ENCODE peak calls at places on chromosomes 7 and 10, in six cellular contexts. One of them, this sample, is unnamed.

GRCh38 chr7:70156052-70156451 is 557.8 kb downstream of the AUTS2 start:
- DNase-seq in uterus: no peak
- DNase-seq in HCT116: no peak
- DNase-seq in IMR-90: no peak
- DNase-seq in aorta: no peak
- DNase-seq in heart right ventricle: no peak
- DNase-seq in this sample: no peak

GRCh38 chr7:124255041-124255667 is 222.3 kb upstream of the TMEM229A start:
- DNase-seq in uterus: no peak
- DNase-seq in HCT116: no peak
- DNase-seq in IMR-90: no peak
- DNase-seq in aorta: no peak
- DNase-seq in heart right ventricle: peak; percentile 5
- DNase-seq in this sample: no peak

GRCh38 chr7:45064047-45064725 is 24.6 kb downstream of the NACAD start:
- DNase-seq in uterus: no peak
- DNase-seq in HCT116: no peak
- DNase-seq in IMR-90: no peak
- DNase-seq in aorta: no peak
- DNase-seq in heart right ventricle: no peak
- DNase-seq in this sample: no peak

GRCh38 chr7:39321245-39321644 is 245.0 kb upstream of the YAE1 start:
- DNase-seq in uterus: no peak
- DNase-seq in HCT116: no peak
- DNase-seq in IMR-90: no peak
- DNase-seq in aorta: no peak
- DNase-seq in heart right ventricle: no peak
- DNase-seq in this sample: no peak

GRCh38 chr7:155543011-155543881 is 3.1 kb downstream of the CNPY1 start:
- DNase-seq in uterus: no peak
- DNase-seq in HCT116: no peak
- DNase-seq in IMR-90: peak; percentile 5
- DNase-seq in aorta: no peak
- DNase-seq in heart right ventricle: no peak
- DNase-seq in this sample: no peak

GRCh38 chr10:70822421-70822820 is 6.7 kb downstream of the SGPL1 start:
- DNase-seq in uterus: no peak
- DNase-seq in HCT116: no peak
- DNase-seq in IMR-90: no peak
- DNase-seq in aorta: no peak
- DNase-seq in heart right ventricle: no peak
- DNase-seq in this sample: no peak

GRCh38 chr10:97543025-97543546 is 29.5 kb upstream of the ANKRD2 start:
- DNase-seq in uterus: peak; percentile 94
- DNase-seq in HCT116: peak; percentile 85
- DNase-seq in IMR-90: peak; percentile 98
- DNase-seq in aorta: peak; percentile 93
- DNase-seq in heart right ventricle: peak; percentile 87
- DNase-seq in this sample: peak; percentile 92

GRCh38 chr10:95457319-95457886 is 103.8 kb downstream of the SORBS1 start:
- DNase-seq in uterus: no peak
- DNase-seq in HCT116: no peak
- DNase-seq in IMR-90: no peak
- DNase-seq in aorta: no peak
- DNase-seq in heart right ventricle: no peak
- DNase-seq in this sample: no peak

GRCh38 chr7:156196649-156197048 is 384.4 kb upstream of the SHH start:
- DNase-seq in uterus: no peak
- DNase-seq in HCT116: no peak
- DNase-seq in IMR-90: no peak
- DNase-seq in aorta: no peak
- DNase-seq in heart right ventricle: no peak
- DNase-seq in this sample: peak; percentile 25

GRCh38 chr10:71075066-71075758 is 137.2 kb upstream of the UNC5B start:
- DNase-seq in uterus: peak; percentile 11
- DNase-seq in HCT116: no peak
- DNase-seq in IMR-90: no peak
- DNase-seq in aorta: peak; percentile 35
- DNase-seq in heart right ventricle: no peak
- DNase-seq in this sample: peak; percentile 17

GRCh38 chr7:32318300-32319018 is 171.7 kb downstream of the LSM5 start:
- DNase-seq in uterus: no peak
- DNase-seq in HCT116: no peak
- DNase-seq in IMR-90: no peak
- DNase-seq in aorta: no peak
- DNase-seq in heart right ventricle: peak; percentile 16
- DNase-seq in this sample: no peak

GRCh38 chr7:103824251-103824650 is 165.2 kb downstream of the RELN start:
- DNase-seq in uterus: no peak
- DNase-seq in HCT116: no peak
- DNase-seq in IMR-90: no peak
- DNase-seq in aorta: no peak
- DNase-seq in heart right ventricle: no peak
- DNase-seq in this sample: no peak

GRCh38 chr10:100684688-100685235 is 60.6 kb upstream of the PAX2 start:
- DNase-seq in uterus: no peak
- DNase-seq in HCT116: no peak
- DNase-seq in IMR-90: no peak
- DNase-seq in aorta: no peak
- DNase-seq in heart right ventricle: no peak
- DNase-seq in this sample: no peak

GRCh38 chr7:27025270-27025669 is 70.5 kb downstream of the HOXA1 start:
- DNase-seq in uterus: no peak
- DNase-seq in HCT116: no peak
- DNase-seq in IMR-90: no peak
- DNase-seq in aorta: no peak
- DNase-seq in heart right ventricle: no peak
- DNase-seq in this sample: no peak

GRCh38 chr10:132360766-132361447 is 28.9 kb downstream of the LRRC27 start:
- DNase-seq in uterus: no peak
- DNase-seq in HCT116: no peak
- DNase-seq in IMR-90: no peak
- DNase-seq in aorta: peak; percentile 56
- DNase-seq in heart right ventricle: no peak
- DNase-seq in this sample: no peak

GRCh38 chr7:90209776-90210175 is 1.8 kb upstream of the STEAP2 start:
- DNase-seq in uterus: no peak
- DNase-seq in HCT116: no peak
- DNase-seq in IMR-90: peak; percentile 11
- DNase-seq in aorta: no peak
- DNase-seq in heart right ventricle: no peak
- DNase-seq in this sample: no peak

GRCh38 chr7:90210475-90210874 is 1.1 kb upstream of the STEAP2 start:
- DNase-seq in uterus: no peak
- DNase-seq in HCT116: no peak
- DNase-seq in IMR-90: no peak
- DNase-seq in aorta: no peak
- DNase-seq in heart right ventricle: no peak
- DNase-seq in this sample: no peak

GRCh38 chr7:90211391-90212148 is at the start of gene STEAP2:
- DNase-seq in uterus: peak; percentile 94
- DNase-seq in HCT116: peak; percentile 82
- DNase-seq in IMR-90: peak; percentile 85
- DNase-seq in aorta: peak; percentile 94
- DNase-seq in heart right ventricle: peak; percentile 84
- DNase-seq in this sample: peak; percentile 89

GRCh38 chr7:90212149-90212495 is 582 bp downstream of the STEAP2 start:
- DNase-seq in uterus: no peak
- DNase-seq in HCT116: no peak
- DNase-seq in IMR-90: no peak
- DNase-seq in aorta: no peak
- DNase-seq in heart right ventricle: no peak
- DNase-seq in this sample: no peak

GRCh38 chr7:90210925-90211324 is 615 bp upstream of the STEAP2 start:
- DNase-seq in uterus: peak; percentile 20
- DNase-seq in HCT116: no peak
- DNase-seq in IMR-90: no peak
- DNase-seq in aorta: no peak
- DNase-seq in heart right ventricle: no peak
- DNase-seq in this sample: no peak
- H3K4me3 ChIP-seq in uterus: peak overlapping the region; percentile 36
- H3K4me3 ChIP-seq in HCT116: peak overlapping the region; percentile 85
- H3K4me3 ChIP-seq in IMR-90: peak overlapping the region; percentile 56
- H3K4me3 ChIP-seq in aorta: peak overlapping the region; percentile 55
- H3K4me3 ChIP-seq in heart right ventricle: peak overlapping the region; percentile 73
- H3K4me3 ChIP-seq in this sample: peak overlapping the region; percentile 76

DNA sequence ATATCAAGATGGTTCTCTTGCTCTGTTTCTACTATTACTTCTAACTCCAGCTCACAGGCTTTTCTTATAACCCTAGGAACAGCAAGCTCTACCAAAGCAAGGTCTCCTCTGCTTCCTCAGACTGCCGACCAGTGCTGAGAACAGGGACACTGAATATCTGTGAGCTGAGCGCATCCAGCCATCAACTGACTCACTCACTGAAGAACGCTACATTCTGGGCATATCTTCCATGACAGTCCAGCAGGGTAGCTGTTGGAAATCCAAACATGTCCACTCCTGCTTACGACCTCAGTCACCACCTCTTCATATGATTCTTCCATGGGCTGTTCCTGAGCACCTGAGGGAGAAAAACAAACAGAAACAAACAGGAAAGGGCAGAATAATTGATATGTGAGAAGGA is 2.8 kb downstream of the ZNF32 start:
- DNase-seq in uterus: no peak
- DNase-seq in HCT116: no peak
- DNase-seq in IMR-90: no peak
- DNase-seq in aorta: no peak
- DNase-seq in heart right ventricle: no peak
- DNase-seq in this sample: no peak
- H3K9me3 ChIP-seq in uterus: peaks cover 54% of the 10 kb centered on the region
- H3K9me3 ChIP-seq in HCT116: peaks cover 25% of the 10 kb centered on the region
- H3K9me3 ChIP-seq in IMR-90: peaks cover 44% of the 10 kb centered on the region
- H3K9me3 ChIP-seq in aorta: peaks cover 18% of the 10 kb centered on the region
- H3K9me3 ChIP-seq in heart right ventricle: peaks cover 59% of the 10 kb centered on the region
- H3K9me3 ChIP-seq in this sample: peaks cover 55% of the 10 kb centered on the region

GRCh38 chr10:45418859-45419672 is 45.0 kb downstream of the ALOX5 start:
- DNase-seq in uterus: peak; percentile 66
- DNase-seq in HCT116: no peak
- DNase-seq in IMR-90: peak; percentile 10
- DNase-seq in aorta: peak; percentile 85
- DNase-seq in heart right ventricle: peak; percentile 80
- DNase-seq in this sample: peak; percentile 78

GRCh38 chr10:45416603-45417002 is 42.6 kb downstream of the ALOX5 start:
- DNase-seq in uterus: no peak
- DNase-seq in HCT116: no peak
- DNase-seq in IMR-90: no peak
- DNase-seq in aorta: no peak
- DNase-seq in heart right ventricle: no peak
- DNase-seq in this sample: no peak

GRCh38 chr10:45417746-45418145 is 43.7 kb downstream of the ALOX5 start:
- DNase-seq in uterus: no peak
- DNase-seq in HCT116: no peak
- DNase-seq in IMR-90: no peak
- DNase-seq in aorta: no peak
- DNase-seq in heart right ventricle: no peak
- DNase-seq in this sample: no peak

GRCh38 chr10:45419673-45420020 is 45.6 kb downstream of the ALOX5 start:
- DNase-seq in uterus: no peak
- DNase-seq in HCT116: no peak
- DNase-seq in IMR-90: no peak
- DNase-seq in aorta: no peak
- DNase-seq in heart right ventricle: peak; percentile 45
- DNase-seq in this sample: no peak

DNA sequence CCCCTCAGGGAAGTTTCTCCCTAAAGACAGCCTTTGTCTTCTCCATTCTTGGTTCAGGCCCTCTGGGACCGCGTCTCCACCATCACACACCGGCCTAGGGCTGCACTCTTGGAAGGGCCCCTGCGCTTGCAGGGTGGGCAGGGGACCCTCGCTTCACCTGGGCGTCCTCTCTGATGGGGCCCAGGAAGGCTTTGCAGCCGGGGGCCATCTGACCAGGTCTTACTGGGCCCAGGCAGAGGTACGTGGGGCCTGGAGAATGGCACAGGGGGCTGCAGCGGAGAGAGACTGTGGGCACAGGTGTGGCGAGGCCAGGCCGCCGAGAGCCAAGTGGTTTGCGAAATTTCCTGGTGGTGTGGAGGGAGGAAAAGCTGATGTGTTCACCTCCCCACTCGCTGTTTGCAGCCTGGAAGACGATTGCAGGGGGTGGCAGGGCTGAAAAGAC is 44.4 kb downstream of the ALOX5 start:
- DNase-seq in uterus: no peak
- DNase-seq in HCT116: no peak
- DNase-seq in IMR-90: no peak
- DNase-seq in aorta: no peak
- DNase-seq in heart right ventricle: no peak
- DNase-seq in this sample: no peak
- H3K27ac ChIP-seq in uterus: peak overlapping the region; percentile 83
- H3K27ac ChIP-seq in HCT116: no peak overlapping the region
- H3K27ac ChIP-seq in IMR-90: no peak overlapping the region
- H3K27ac ChIP-seq in aorta: no peak overlapping the region
- H3K27ac ChIP-seq in heart right ventricle: peak overlapping the region; percentile 91
- H3K27ac ChIP-seq in this sample: peak overlapping the region; percentile 71

GRCh38 chr10:89888647-89889046 is 187.3 kb downstream of the KIF20B start:
- DNase-seq in uterus: no peak
- DNase-seq in HCT116: no peak
- DNase-seq in IMR-90: no peak
- DNase-seq in aorta: no peak
- DNase-seq in heart right ventricle: no peak
- DNase-seq in this sample: no peak

GRCh38 chr10:89889610-89890009 is 188.2 kb downstream of the KIF20B start:
- DNase-seq in uterus: no peak
- DNase-seq in HCT116: no peak
- DNase-seq in IMR-90: no peak
- DNase-seq in aorta: no peak
- DNase-seq in heart right ventricle: no peak
- DNase-seq in this sample: no peak

GRCh38 chr10:89891006-89891405 is 189.6 kb downstream of the KIF20B start:
- DNase-seq in uterus: no peak
- DNase-seq in HCT116: no peak
- DNase-seq in IMR-90: no peak
- DNase-seq in aorta: no peak
- DNase-seq in heart right ventricle: no peak
- DNase-seq in this sample: no peak

GRCh38 chr10:89887830-89888229 is 186.4 kb downstream of the KIF20B start:
- DNase-seq in uterus: no peak
- DNase-seq in HCT116: no peak
- DNase-seq in IMR-90: no peak
- DNase-seq in aorta: peak; percentile 50
- DNase-seq in heart right ventricle: no peak
- DNase-seq in this sample: no peak

GRCh38 chr10:89887406-89887805 is 186.0 kb downstream of the KIF20B start:
- DNase-seq in uterus: no peak
- DNase-seq in HCT116: no peak
- DNase-seq in IMR-90: no peak
- DNase-seq in aorta: no peak
- DNase-seq in heart right ventricle: no peak
- DNase-seq in this sample: no peak
- H3K4me3 ChIP-seq in uterus: no peak overlapping the region
- H3K4me3 ChIP-seq in HCT116: no peak overlapping the region
- H3K4me3 ChIP-seq in IMR-90: no peak overlapping the region
- H3K4me3 ChIP-seq in aorta: no peak overlapping the region
- H3K4me3 ChIP-seq in heart right ventricle: no peak overlapping the region
- H3K4me3 ChIP-seq in this sample: no peak overlapping the region

GRCh38 chr7:4210821-4211220 is 471.3 kb upstream of the FOXK1 start:
- DNase-seq in uterus: no peak
- DNase-seq in HCT116: no peak
- DNase-seq in IMR-90: no peak
- DNase-seq in aorta: no peak
- DNase-seq in heart right ventricle: no peak
- DNase-seq in this sample: no peak
- H3K9me3 ChIP-seq in uterus: no peaks in the 10 kb centered on the region
- H3K9me3 ChIP-seq in HCT116: no peaks in the 10 kb centered on the region
- H3K9me3 ChIP-seq in IMR-90: peaks cover 28% of the 10 kb centered on the region
- H3K9me3 ChIP-seq in aorta: no peaks in the 10 kb centered on the region
- H3K9me3 ChIP-seq in heart right ventricle: no peaks in the 10 kb centered on the region
- H3K9me3 ChIP-seq in this sample: no peaks in the 10 kb centered on the region

This sample was measured in tibial artery.